ENCODE peak calls at places on chromosome 2, in six cellular contexts. T is HAP-1, Y is AG10803, N is cardiac muscle cell, S is NCI-H1092 treated with DMSO at 0.1 percent for 48 hours, B is NCI-H1436. D is an unnamed sample.

GRCh38 chr2:105649534-105649933 is 95.2 kb upstream of the NCK2 start:
- DNase-seq in Y (no peak), N (no peak), S (no peak), T (no peak), B (no peak), D (no peak)

GRCh38 chr2:149038442-149039212 is at the start of gene LYPD6B:
- DNase-seq in Y (no peak), B (peak), N (peak), T (no peak), S (no peak), D (no peak)

GRCh38 chr2:7523557-7524210 is 606.5 kb downstream of the RNF144A start:
- DNase-seq in S (no peak), Y (peak), N (no peak), T (no peak), B (no peak), D (no peak)

GRCh38 chr2:134683561-134684112 is 35.2 kb downstream of the TMEM163 start:
- DNase-seq in B (no peak), N (no peak), S (no peak), T (no peak), Y (no peak), D (no peak)

GRCh38 chr2:131039908-131040660 is 53.2 kb downstream of the FAM168B start:
- DNase-seq in T (no peak), N (no peak), Y (peak), B (no peak), S (no peak), D (no peak)

GRCh38 chr2:61016392-61017002 is 1.0 kb upstream of the PEX13 start:
- DNase-seq in S (no peak), N (no peak), T (no peak), Y (no peak), B (no peak), D (no peak)

GRCh38 chr2:20433249-20433648 is 13.6 kb upstream of the RHOB start:
- DNase-seq in N (no peak), T (no peak), S (no peak), Y (no peak), B (no peak), D (no peak)

GRCh38 chr2:216024779-216025178 is 11.4 kb upstream of the MREG start:
- DNase-seq in T (no peak), B (no peak), Y (no peak), S (no peak), N (no peak), D (no peak)

GRCh38 chr2:151774506-151774905 is 40.2 kb upstream of the NEB start:
- DNase-seq in T (peak), Y (peak), S (no peak), N (no peak), B (no peak), D (no peak)

GRCh38 chr2:101036562-101036961 is 34.5 kb downstream of the RPL31 start:
- DNase-seq in T (peak), B (no peak), Y (peak), S (peak), N (no peak), D (no peak)

GRCh38 chr2:233081232-233081730 is 21.1 kb downstream of the INPP5D start:
- DNase-seq in Y (no peak), T (no peak), B (no peak), N (no peak), S (no peak), D (no peak)

GRCh38 chr2:107585851-107586250 is 240.8 kb upstream of the RGPD4 start:
- DNase-seq in Y (no peak), B (no peak), N (no peak), T (no peak), S (no peak), D (no peak)

GRCh38 chr2:111139637-111140317 is 19.1 kb downstream of the BCL2L11 start:
- DNase-seq in N (no peak), Y (no peak), S (peak), B (no peak), T (no peak), D (no peak)

GRCh38 chr2:121031568-121032340 is 253.2 kb downstream of the TFCP2L1 start:
- DNase-seq in N (no peak), T (no peak), Y (no peak), S (no peak), B (no peak), D (no peak)

GRCh38 chr2:233049194-233049761 is 10.9 kb upstream of the INPP5D start:
- DNase-seq in B (no peak), S (no peak), Y (no peak), T (no peak), N (no peak), D (no peak)

GRCh38 chr2:201234167-201235139 is 25.9 kb upstream of the CASP8 start:
- DNase-seq in S (no peak), B (no peak), N (no peak), Y (peak), T (peak), D (no peak)

GRCh38 chr2:9498210-9498609 is 23.9 kb downstream of the IAH1 start:
- DNase-seq in N (no peak), Y (peak), B (no peak), T (no peak), S (no peak), D (no peak)

GRCh38 chr2:128564551-128564950 is 245.9 kb upstream of the HS6ST1 start:
- DNase-seq in S (no peak), Y (no peak), N (no peak), B (no peak), T (no peak), D (no peak)

GRCh38 chr2:158473719-158474392 is 17.1 kb downstream of the PKP4 start:
- DNase-seq in N (no peak), Y (no peak), S (no peak), B (no peak), T (no peak), D (no peak)

GRCh38 chr2:241410739-241411176 is 54.7 kb downstream of the FARP2 start:
- DNase-seq in T (no peak), Y (no peak), B (no peak), N (no peak), S (no peak), D (peak)

GRCh38 chr2:238695538-238695937 is 152.3 kb upstream of the TWIST2 start:
- DNase-seq in S (no peak), B (no peak), N (no peak), T (no peak), Y (no peak), D (no peak)

GRCh38 chr2:7915302-7916200 is 766.3 kb upstream of the ID2 start:
- DNase-seq in T (no peak), S (no peak), B (no peak), Y (peak), N (peak), D (no peak)

GRCh38 chr2:234989183-234989701 is 37.4 kb downstream of the SH3BP4 start:
- DNase-seq in B (no peak), T (no peak), N (no peak), S (peak), Y (no peak), D (peak)

GRCh38 chr2:68909793-68910674 is 38.8 kb upstream of the BMP10 start:
- DNase-seq in Y (peak), B (peak), N (peak), S (peak), T (peak), D (no peak)

GRCh38 chr2:100058014-100058310 is 84.4 kb downstream of the AFF3 start:
- DNase-seq in N (no peak), S (no peak), Y (peak), T (no peak), B (no peak), D (no peak)

GRCh38 chr2:240513544-240514287 is 44.1 kb downstream of the ANKMY1 start:
- DNase-seq in N (peak), B (no peak), T (peak), Y (peak), S (peak), D (no peak)

GRCh38 chr2:12577086-12577485 is 139.7 kb upstream of the TRIB2 start:
- DNase-seq in S (no peak), B (no peak), N (no peak), T (no peak), Y (no peak), D (no peak)